ENCODE peak calls at places on chromosomes 5 and 9, in seven cellular contexts. U is ovary, I is endothelial cell of umbilical vein, S is tibial nerve, M is vagina, P is IMR-90, G is heart left ventricle. D is an unnamed sample.

GRCh38 chr5:88172847-88173758 is 95.5 kb downstream of the TMEM161B start:
- DNase-seq in P (peak), S (no peak), I (no peak), G (no peak), U (no peak), M (no peak), D (no peak)

GRCh38 chr5:55438931-55439477 is 95.8 kb downstream of the PLPP1 start:
- DNase-seq in P (peak), G (no peak), U (no peak), I (no peak), S (no peak), M (no peak), D (no peak)

GRCh38 chr9:126945682-126946081 is 31.1 kb downstream of the RALGPS1 start:
- DNase-seq in M (no peak), U (no peak), G (no peak), P (no peak), S (no peak), I (no peak), D (no peak)

GRCh38 chr9:112703304-112703703 is 14.6 kb downstream of the INIP start:
- DNase-seq in I (no peak), S (no peak), G (no peak), P (no peak), U (no peak), M (no peak), D (no peak)

GRCh38 chr9:14277202-14277601 is 36.7 kb downstream of the NFIB start:
- DNase-seq in S (no peak), M (no peak), P (peak), I (peak), G (no peak), U (peak), D (peak)

GRCh38 chr5:472076-472655 is 29.2 kb downstream of the EXOC3 start:
- DNase-seq in S (no peak), P (no peak), G (peak), I (peak), M (no peak), U (peak), D (no peak)

GRCh38 chr5:111997308-111998159 is 240.5 kb upstream of the NREP start:
- DNase-seq in M (no peak), P (peak), S (no peak), U (no peak), I (no peak), G (no peak), D (no peak)

GRCh38 chr9:4286086-4286485 is 13.8 kb downstream of the GLIS3 start:
- DNase-seq in P (no peak), M (no peak), G (no peak), S (no peak), I (no peak), U (no peak), D (no peak)

GRCh38 chr5:176900783-176901204 is 1.6 kb upstream of the HK3 start:
- DNase-seq in I (no peak), U (no peak), S (no peak), G (no peak), P (no peak), M (no peak), D (no peak)

GRCh38 chr9:93297659-93298497 is 113.9 kb downstream of the WNK2 start:
- DNase-seq in G (no peak), S (no peak), I (no peak), P (no peak), M (no peak), U (peak), D (no peak)

GRCh38 chr5:43008369-43009158 is 31.6 kb downstream of the ANXA2R start:
- DNase-seq in M (no peak), I (peak), G (peak), U (peak), S (peak), P (peak), D (peak)

GRCh38 chr9:34957492-34958410 is at the start of gene PHF24:
- DNase-seq in U (no peak), I (no peak), G (no peak), M (no peak), S (no peak), P (no peak), D (no peak)

GRCh38 chr5:93677344-93678021 is 63.9 kb downstream of the POU5F2 start:
- DNase-seq in G (peak), I (peak), P (peak), S (peak), U (peak), M (no peak), D (peak)

DNA sequence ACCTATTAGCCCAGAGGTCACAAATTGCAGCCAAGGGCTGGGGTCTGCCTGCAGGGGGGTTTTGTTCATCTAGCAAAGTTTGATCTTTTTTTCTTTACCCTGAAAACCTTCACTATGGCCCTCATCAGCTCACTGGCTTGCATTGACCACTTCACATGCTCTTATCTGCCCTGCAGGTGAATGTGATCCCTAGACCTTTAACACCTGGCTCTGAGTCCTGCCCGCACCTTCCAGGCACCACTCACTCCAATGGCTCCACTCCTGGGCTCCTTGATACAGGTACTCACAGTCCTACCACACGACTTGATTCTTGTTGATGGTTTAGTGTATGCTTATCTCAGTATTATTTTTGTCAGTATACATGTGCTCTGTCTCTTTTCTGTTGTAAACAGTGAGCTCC is 92.5 kb downstream of the FEM1C start:
- DNase-seq in S (no peak), G (no peak), I (no peak), U (no peak), M (no peak), P (no peak), D (no peak)
- TF ChIP-seq POLR2A in S (no peak), G (no peak), I (no peak), U (no peak), M (no peak), P (no peak), D (no peak)

GRCh38 chr9:128091144-128091543 is 23.1 kb downstream of the SLC25A25 start:
- DNase-seq in I (peak), U (peak), M (no peak), P (peak), G (peak), S (peak), D (peak)

GRCh38 chr9:128093016-128093415 is 25.0 kb downstream of the SLC25A25 start:
- DNase-seq in U (no peak), G (no peak), I (peak), S (no peak), M (no peak), P (no peak), D (no peak)

GRCh38 chr9:128092199-128092977 is 24.4 kb downstream of the SLC25A25 start:
- DNase-seq in G (peak), S (no peak), M (no peak), U (no peak), P (no peak), I (peak), D (no peak)

GRCh38 chr9:128094166-128094949 is 26.3 kb downstream of the SLC25A25 start:
- DNase-seq in I (peak), U (peak), S (peak), G (peak), M (no peak), P (peak), D (peak)

GRCh38 chr9:128091571-128091970 is 23.5 kb downstream of the SLC25A25 start:
- DNase-seq in I (no peak), S (no peak), U (no peak), G (peak), P (no peak), M (no peak), D (no peak)
- H3K27ac ChIP-seq in I (no peak), S (no peak), U (peak), G (peak), P (peak), M (peak), D (no peak)

GRCh38 chr5:141845371-141845821 is 32.8 kb downstream of the PCDH1 start:
- DNase-seq in U (no peak), M (no peak), S (no peak), I (no peak), P (no peak), G (no peak), D (no peak)
- TF ChIP-seq POLR2A in U (no peak), M (no peak), S (no peak), I (no peak), P (no peak), G (no peak), D (no peak)

DNA sequence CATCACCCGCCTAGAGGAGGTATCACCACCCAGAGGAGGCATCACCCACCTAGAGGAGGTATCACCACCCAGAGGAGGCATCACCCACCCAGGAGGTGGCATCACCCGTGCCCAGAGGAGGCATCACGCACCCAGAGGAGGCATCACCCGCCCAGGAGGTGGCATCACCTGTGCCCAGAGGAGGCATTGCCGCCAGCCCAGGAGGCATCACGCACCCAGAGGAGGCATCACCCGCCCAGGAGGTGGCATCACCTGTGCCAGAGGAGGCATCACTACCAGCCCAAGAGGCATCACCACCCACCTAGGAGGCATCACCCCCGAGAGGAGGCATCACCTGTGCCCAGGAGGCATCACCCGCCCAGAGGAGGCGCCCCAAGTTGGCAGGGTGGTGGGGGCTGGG is 2.6 kb downstream of the NOTCH1 start:
- DNase-seq in G (no peak), P (no peak), S (no peak), I (no peak), U (no peak), M (no peak), D (no peak)
- H3K27ac ChIP-seq in G (peak), P (no peak), S (peak), I (peak), U (no peak), M (peak), D (no peak)

GRCh38 chr9:134326754-134327526 is 685 bp downstream of the RXRA start:
- DNase-seq in S (no peak), I (peak), P (peak), G (peak), U (peak), M (no peak), D (no peak)
- TF ChIP-seq POLR2A in S (no peak), I (no peak), P (no peak), G (no peak), U (no peak), M (no peak), D (peak)

GRCh38 chr5:148913985-148914421 is 87.6 kb downstream of the ADRB2 start:
- DNase-seq in M (no peak), G (no peak), U (no peak), P (peak), I (peak), S (no peak), D (no peak)

GRCh38 chr5:148912146-148912545 is 85.7 kb downstream of the ADRB2 start:
- DNase-seq in M (no peak), I (no peak), P (peak), U (no peak), S (no peak), G (no peak), D (no peak)

GRCh38 chr5:148912714-148913398 is 86.4 kb downstream of the ADRB2 start:
- DNase-seq in I (peak), P (peak), G (no peak), S (no peak), U (no peak), M (no peak), D (no peak)

GRCh38 chr5:148915224-148915803 is 88.9 kb downstream of the ADRB2 start:
- DNase-seq in U (no peak), I (no peak), S (no peak), P (no peak), G (no peak), M (no peak), D (no peak)

DNA sequence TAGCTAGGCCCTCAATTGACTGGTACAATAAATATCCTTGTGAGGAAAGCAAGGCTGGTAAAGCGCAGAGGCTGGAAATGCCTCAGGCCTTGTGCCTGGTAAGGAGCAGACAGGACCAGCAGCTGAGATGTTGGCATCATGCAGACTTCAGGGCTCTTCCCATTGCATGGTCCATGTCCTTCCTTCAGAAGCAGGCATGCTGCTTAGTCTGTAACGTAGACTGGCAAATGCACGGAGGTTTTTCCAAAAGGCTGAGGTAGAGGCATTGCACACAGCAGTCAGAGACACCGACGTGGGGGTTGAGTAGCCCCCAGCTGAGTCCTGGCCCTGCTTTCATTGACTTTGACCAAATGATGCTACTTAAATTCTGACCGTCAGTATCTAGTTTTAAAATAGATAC is 87.1 kb downstream of the ADRB2 start:
- DNase-seq in M (no peak), U (no peak), I (no peak), S (no peak), P (no peak), G (no peak), D (no peak)
- H3K27ac ChIP-seq in M (no peak), U (no peak), I (peak), S (no peak), P (peak), G (no peak), D (no peak)

GRCh38 chr5:179795863-179796833 is 2.4 kb downstream of the LTC4S start:
- DNase-seq in S (peak), M (peak), I (peak), U (peak), P (peak), G (peak), D (peak)
- TF ChIP-seq POLR2A in S (peak), M (no peak), I (peak), U (no peak), P (peak), G (peak), D (peak)

GRCh38 chr5:132472431-132472830 is 18.1 kb downstream of the IRF1 start:
- DNase-seq in I (no peak), U (no peak), P (no peak), S (no peak), M (no peak), G (peak), D (no peak)
- H3K27ac ChIP-seq in I (no peak), U (no peak), P (no peak), S (no peak), M (no peak), G (peak), D (no peak)